ENCODE peak calls at places on chromosomes 16 and 17, in six cellular contexts. M is natural killer cell; Z is EL; S is stimulated activated CD8-positive, alpha-beta memory T cell treated with anti-CD3 and anti-CD28 coated beads, Interleukin-4, amount 100 ng/mL, for 1 hour; G is ovary; Y is endothelial cell. K is an unnamed sample.
A peak's percentile ranks its signal among the peaks of the same experiment; 100 is the strongest.

GRCh38 chr16:80591071-80591935 is 50.5 kb downstream of the DYNLRB2 start:
- DNase-seq in M (no peak), G (no peak), Z (no peak), Y (no peak), S (no peak), K (no peak)

GRCh38 chr16:1972490-1972877 is 631 bp downstream of the TBL3 start:
- DNase-seq in Z (no peak), M (no peak), S (no peak), Y (no peak), G (peak; percentile 49), K (no peak)

GRCh38 chr17:45905812-45906211 is 11.5 kb downstream of the MAPT start:
- DNase-seq in M (no peak), Z (no peak), S (no peak), G (no peak), Y (no peak), K (no peak)

GRCh38 chr17:45147102-45147580 is 1.1 kb upstream of the HEXIM1 start:
- DNase-seq in Y (no peak), Z (no peak), M (no peak), S (no peak), G (peak; percentile 75), K (no peak)

GRCh38 chr16:82061861-82062525 is 26.9 kb downstream of the HSD17B2 start:
- DNase-seq in M (no peak), Y (peak; percentile 10), Z (peak; percentile 19), S (no peak), G (no peak), K (no peak)

GRCh38 chr16:10465821-10466220 is 80.0 kb downstream of the ATF7IP2 start:
- DNase-seq in S (no peak), Z (no peak), Y (no peak), M (no peak), G (no peak), K (no peak)

GRCh38 chr16:75464130-75464918 is at the start of gene TMEM170A:
- DNase-seq in Z (peak; percentile 99), S (peak; percentile 92), Y (peak; percentile 100), M (peak; percentile 98), G (peak; percentile 100), K (peak; percentile 100)

GRCh38 chr17:496761-497586 is 144.4 kb upstream of the RPH3AL start:
- DNase-seq in S (no peak), G (no peak), M (no peak), Z (peak; percentile 29), Y (no peak), K (no peak)

GRCh38 chr17:80163315-80163714 is 6.5 kb upstream of the CARD14 start:
- DNase-seq in G (no peak), S (no peak), Y (no peak), M (no peak), Z (no peak), K (no peak)

GRCh38 chr16:12613131-12613991 is 190.3 kb downstream of the CPPED1 start:
- DNase-seq in S (no peak), G (no peak), M (no peak), Y (no peak), Z (peak; percentile 42), K (no peak)

GRCh38 chr16:87765776-87766484 is at the start of gene KLHDC4:
- DNase-seq in S (peak; percentile 72), G (peak; percentile 91), Y (peak; percentile 80), Z (peak; percentile 85), M (peak; percentile 91), K (peak; percentile 80)

GRCh38 chr16:85401917-85402766 is 211.0 kb upstream of the GSE1 start:
- DNase-seq in Y (peak; percentile 2), S (no peak), Z (no peak), M (peak; percentile 6), G (peak; percentile 17), K (no peak)

GRCh38 chr16:54397190-54397835 is 110.7 kb upstream of the IRX3 start:
- DNase-seq in S (no peak), Y (no peak), M (no peak), G (no peak), Z (peak; percentile 79), K (no peak)

GRCh38 chr17:14303343-14304221 is 2.7 kb downstream of the HS3ST3B1 start:
- DNase-seq in S (no peak), Y (peak; percentile 33), G (no peak), Z (peak; percentile 17), M (no peak), K (no peak)

GRCh38 chr16:268141-269053 is 7.3 kb downstream of the RGS11 start:
- DNase-seq in G (no peak), S (no peak), Z (no peak), M (no peak), Y (no peak), K (no peak)